ENCODE peak calls at places on chromosomes 4 and X, in ten cellular contexts. E, M, K, P, H, Y, G, S, F and N are unnamed samples.

GRCh38 chr4:136342666-136343065 is 1189.6 kb downstream of the PCDH18 start:
- DNase-seq in E (no peak), M (no peak), K (peak; percentile 15), P (no peak), H (no peak), Y (peak; percentile 12), G (no peak), S (no peak), F (no peak), N (no peak)

GRCh38 chrX:78650906-78651437 is 8.2 kb downstream of the RTL3 start:
- DNase-seq in E (peak; percentile 84), M (no peak), K (peak; percentile 88), P (peak; percentile 83), H (no peak), Y (peak; percentile 67), G (no peak), S (no peak), F (no peak), N (no peak)

GRCh38 chr4:89316931-89317366 is 9.3 kb upstream of the GPRIN3 start:
- DNase-seq in E (peak; percentile 54), M (no peak), K (peak; percentile 44), P (peak; percentile 83), H (no peak), Y (peak; percentile 21), G (no peak), S (peak; percentile 39), F (peak; percentile 85), N (no peak)

GRCh38 chr4:19300213-19300612 is 951.5 kb upstream of the SLIT2 start:
- DNase-seq in E (peak; percentile 81), M (no peak), K (peak; percentile 52), P (no peak), H (no peak), Y (peak; percentile 35), G (no peak), S (no peak), F (no peak), N (no peak)

GRCh38 chr4:55321707-55322264 is 24.3 kb upstream of the SRD5A3 start:
- DNase-seq in E (peak; percentile 78), M (peak; percentile 65), K (peak; percentile 84), P (peak; percentile 75), H (peak; percentile 91), Y (peak; percentile 87), G (peak; percentile 32), S (peak; percentile 51), F (peak; percentile 66), N (peak; percentile 32)

GRCh38 chr4:155954118-155954503 is 445 bp upstream of the CTSO start:
- DNase-seq in E (no peak), M (no peak), K (no peak), P (no peak), H (no peak), Y (peak; percentile 30), G (no peak), S (no peak), F (no peak), N (no peak)

GRCh38 chrX:41921492-41922124 is 1.7 kb downstream of the CASK start:
- DNase-seq in E (peak; percentile 26), M (no peak), K (peak; percentile 27), P (peak; percentile 67), H (peak; percentile 8), Y (peak; percentile 75), G (no peak), S (no peak), F (peak; percentile 9), N (no peak)

GRCh38 chrX:138946941-138947340 is 235.4 kb upstream of the FGF13 start:
- DNase-seq in E (no peak), M (no peak), K (no peak), P (no peak), H (no peak), Y (no peak), G (no peak), S (no peak), F (no peak), N (no peak)

GRCh38 chrX:40094041-40094899 is 3.5 kb downstream of the BCOR start:
- DNase-seq in E (peak; percentile 77), M (no peak), K (no peak), P (peak; percentile 49), H (no peak), Y (peak; percentile 49), G (no peak), S (peak; percentile 54), F (peak; percentile 69), N (peak; percentile 50)

GRCh38 chr4:151302432-151302831 is 23.0 kb downstream of the SH3D19 start:
- DNase-seq in E (peak; percentile 27), M (no peak), K (peak; percentile 51), P (peak; percentile 67), H (peak; percentile 74), Y (no peak), G (no peak), S (no peak), F (no peak), N (no peak)

GRCh38 chr4:41859106-41859505 is 76.1 kb upstream of the TMEM33 start:
- DNase-seq in E (no peak), M (no peak), K (no peak), P (no peak), H (no peak), Y (no peak), G (no peak), S (no peak), F (no peak), N (no peak)

GRCh38 chr4:63212075-63212474 is 1197.2 kb downstream of the TECRL start:
- DNase-seq in E (no peak), M (no peak), K (no peak), P (peak; percentile 4), H (no peak), Y (no peak), G (no peak), S (no peak), F (no peak), N (no peak)

GRCh38 chrX:153646620-153647373 is at the start of gene DUSP9:
- DNase-seq in E (peak; percentile 34), M (no peak), K (no peak), P (peak; percentile 27), H (no peak), Y (no peak), G (no peak), S (no peak), F (no peak), N (peak; percentile 60)

GRCh38 chr4:6747690-6748068 is 31.7 kb downstream of the BLOC1S4 start:
- DNase-seq in E (no peak), M (no peak), K (no peak), P (no peak), H (no peak), Y (no peak), G (peak; percentile 20), S (no peak), F (no peak), N (no peak)

GRCh38 chr4:124722069-124722468 is 9.5 kb upstream of the ANKRD50 start:
- DNase-seq in E (peak; percentile 52), M (no peak), K (no peak), P (no peak), H (no peak), Y (no peak), G (no peak), S (no peak), F (no peak), N (no peak)

GRCh38 chr4:110612631-110613269 is 10.1 kb downstream of the PITX2 start:
- DNase-seq in E (no peak), M (no peak), K (no peak), P (peak; percentile 75), H (no peak), Y (no peak), G (no peak), S (no peak), F (no peak), N (no peak)

GRCh38 chr4:82500830-82501229 is 61.0 kb downstream of the TMEM150C start:
- DNase-seq in E (no peak), M (no peak), K (no peak), P (no peak), H (no peak), Y (no peak), G (peak; percentile 62), S (no peak), F (no peak), N (no peak)

GRCh38 chr4:41887821-41888699 is 47.2 kb upstream of the TMEM33 start:
- DNase-seq in E (peak; percentile 54), M (peak; percentile 17), K (peak; percentile 62), P (peak; percentile 62), H (peak; percentile 43), Y (peak; percentile 77), G (peak; percentile 20), S (peak; percentile 35), F (peak; percentile 51), N (no peak)

GRCh38 chr4:1593038-1593417 is 91.1 kb downstream of the FAM53A start:
- DNase-seq in E (no peak), M (no peak), K (no peak), P (no peak), H (no peak), Y (no peak), G (no peak), S (no peak), F (no peak), N (no peak)

GRCh38 chr4:51930557-51930956 is 87.6 kb downstream of the DCUN1D4 start:
- DNase-seq in E (no peak), M (no peak), K (peak; percentile 18), P (peak; percentile 17), H (no peak), Y (no peak), G (no peak), S (no peak), F (no peak), N (no peak)

GRCh38 chrX:67723580-67724351 is 179.9 kb downstream of the AR start:
- DNase-seq in E (no peak), M (no peak), K (no peak), P (no peak), H (peak; percentile 31), Y (no peak), G (no peak), S (no peak), F (no peak), N (no peak)

GRCh38 chr4:71187399-71188196 is 151.2 kb upstream of the SLC4A4 start:
- DNase-seq in E (peak; percentile 64), M (no peak), K (peak; percentile 62), P (peak; percentile 26), H (no peak), Y (peak; percentile 51), G (no peak), S (peak; percentile 31), F (no peak), N (peak; percentile 80)

GRCh38 chr4:107853444-107854325 is 29.0 kb downstream of the SGMS2 start:
- DNase-seq in E (peak; percentile 78), M (no peak), K (no peak), P (peak; percentile 88), H (no peak), Y (peak; percentile 61), G (no peak), S (no peak), F (no peak), N (no peak)

GRCh38 chr4:65834707-65835106 is 164.4 kb upstream of the EPHA5 start:
- DNase-seq in E (no peak), M (no peak), K (no peak), P (no peak), H (no peak), Y (no peak), G (no peak), S (no peak), F (no peak), N (no peak)

GRCh38 chr4:147648656-147649055 is 31.5 kb downstream of the TMEM184C start:
- DNase-seq in E (no peak), M (no peak), K (no peak), P (no peak), H (no peak), Y (no peak), G (no peak), S (no peak), F (no peak), N (no peak)

GRCh38 chr4:99087887-99088484 is 602 bp downstream of the ADH5 start:
- DNase-seq in E (peak; percentile 80), M (no peak), K (peak; percentile 66), P (peak; percentile 86), H (peak; percentile 79), Y (peak; percentile 94), G (peak; percentile 0), S (peak; percentile 21), F (peak; percentile 26), N (peak; percentile 53)

GRCh38 chr4:10461091-10461849 is 4.0 kb upstream of the ZNF518B start:
- DNase-seq in E (peak; percentile 69), M (peak; percentile 66), K (peak; percentile 54), P (peak; percentile 67), H (peak; percentile 41), Y (peak; percentile 55), G (no peak), S (peak; percentile 79), F (peak; percentile 80), N (peak; percentile 61)

GRCh38 chr4:101211146-101211553 is 136.2 kb downstream of the PPP3CA start:
- DNase-seq in E (peak; percentile 77), M (no peak), K (peak; percentile 67), P (peak; percentile 54), H (no peak), Y (peak; percentile 43), G (no peak), S (no peak), F (no peak), N (no peak)